ENCODE peak calls at places on chromosomes 6 and 20, in four cellular contexts. D is right cardiac atrium, Q is GM23338, T is NCI-H2029. U is an unnamed sample.

GRCh38 chr20:63692436-63693078 is 3.9 kb upstream of the TNFRSF6B start:
- DNase-seq in Q (no peak), D (peak; percentile 57), T (no peak), U (no peak)

GRCh38 chr20:50029697-50030428 is 47.1 kb downstream of the SNAI1 start:
- DNase-seq in D (peak; percentile 89), T (no peak), Q (no peak), U (peak; percentile 46)

GRCh38 chr20:2006452-2007381 is 12.9 kb upstream of the PDYN start:
- DNase-seq in Q (peak; percentile 85), D (no peak), T (no peak), U (no peak)

GRCh38 chr6:167291623-167292300 is 647 bp downstream of the UNC93A start:
- DNase-seq in D (no peak), T (no peak), Q (no peak), U (no peak)

GRCh38 chr6:2665169-2666070 is 85.3 kb downstream of the MYLK4 start:
- DNase-seq in D (no peak), Q (peak; percentile 19), T (no peak), U (no peak)

GRCh38 chr6:43869091-43869710 is 99.2 kb downstream of the VEGFA start:
- DNase-seq in T (no peak), D (no peak), Q (no peak), U (no peak)

GRCh38 chr6:157755032-157755751 is 67.9 kb upstream of the SNX9 start:
- DNase-seq in D (no peak), T (no peak), Q (no peak), U (no peak)

GRCh38 chr20:12057778-12058177 is 140.1 kb downstream of the BTBD3 start:
- DNase-seq in T (no peak), Q (peak; percentile 38), D (no peak), U (no peak)

GRCh38 chr20:20719411-20719810 is 7.0 kb upstream of the RALGAPA2 start:
- DNase-seq in T (no peak), Q (no peak), D (no peak), U (no peak)

GRCh38 chr20:5001174-5002076 is at the start of gene SLC23A2:
- DNase-seq in Q (peak; percentile 67), T (peak; percentile 12), D (peak; percentile 84), U (peak; percentile 41)

GRCh38 chr6:116268589-116269293 is 11.0 kb downstream of the TSPYL1 start:
- DNase-seq in T (peak; percentile 96), Q (peak; percentile 85), D (no peak), U (no peak)

GRCh38 chr6:36054965-36055364 is 27.4 kb downstream of the MAPK14 start:
- DNase-seq in Q (no peak), D (no peak), T (no peak), U (no peak)

GRCh38 chr6:99138445-99138844 is 190.7 kb upstream of the FBXL4 start:
- DNase-seq in Q (no peak), T (no peak), D (no peak), U (no peak)

GRCh38 chr20:50136822-50137599 is 16.5 kb downstream of the PEDS1 start:
- DNase-seq in D (no peak), Q (no peak), T (no peak), U (no peak)

GRCh38 chr20:33568378-33569289 is 78.7 kb downstream of the CBFA2T2 start:
- DNase-seq in T (peak; percentile 93), D (peak; percentile 82), Q (peak; percentile 97), U (peak; percentile 69)

GRCh38 chr20:6613280-6613861 is 154.1 kb upstream of the BMP2 start:
- DNase-seq in T (no peak), Q (no peak), D (no peak), U (no peak)

GRCh38 chr20:9179867-9180266 is 111.0 kb downstream of the PLCB4 start:
- DNase-seq in T (no peak), Q (no peak), D (no peak), U (no peak)

GRCh38 chr20:32448306-32449056 is 90.3 kb downstream of the ASXL1 start:
- DNase-seq in D (no peak), Q (no peak), T (no peak), U (peak; percentile 67)

GRCh38 chr6:73152998-73153757 is 72.1 kb downstream of the KHDC1L start:
- DNase-seq in T (no peak), Q (no peak), D (no peak), U (no peak)

GRCh38 chr6:170074435-170074834 is 216.4 kb downstream of the DLL1 start:
- DNase-seq in T (no peak), Q (no peak), D (no peak), U (no peak)

GRCh38 chr20:20220137-20220536 is 147.8 kb upstream of the INSM1 start:
- DNase-seq in Q (no peak), T (no peak), D (no peak), U (no peak)

GRCh38 chr6:56798163-56798562 is 155.5 kb upstream of the DST start:
- DNase-seq in D (no peak), T (no peak), Q (no peak), U (no peak)

GRCh38 chr20:39691151-39691862 is 729.2 kb downstream of the DHX35 start:
- DNase-seq in Q (no peak), T (no peak), D (no peak), U (no peak)

GRCh38 chr20:32509639-32510066 is 75.5 kb downstream of the NOL4L start:
- DNase-seq in D (no peak), T (no peak), Q (no peak), U (no peak)

GRCh38 chr6:73577605-73578160 is 56.9 kb upstream of the EEF1A1 start:
- DNase-seq in T (no peak), D (no peak), Q (peak; percentile 57), U (no peak)

GRCh38 chr6:21230536-21230935 is 363.0 kb upstream of the SOX4 start:
- DNase-seq in Q (no peak), T (no peak), D (no peak), U (no peak)

GRCh38 chr6:86859513-86859912 is 77.8 kb upstream of the HTR1E start:
- DNase-seq in D (no peak), Q (peak; percentile 19), T (no peak), U (no peak)

GRCh38 chr6:15643542-15643941 is 19.3 kb downstream of the DTNBP1 start:
- DNase-seq in T (no peak), D (no peak), Q (no peak), U (no peak)

GRCh38 chr6:130681028-130681427 is 146.2 kb upstream of the SMLR1 start:
- DNase-seq in D (no peak), T (no peak), Q (no peak), U (no peak)

GRCh38 chr6:170439366-170440351 is 113.4 kb downstream of the PSMB1 start:
- DNase-seq in Q (no peak), T (no peak), D (peak; percentile 53), U (no peak)

GRCh38 chr6:45586216-45587171 is 208.8 kb upstream of the SUPT3H start:
- DNase-seq in Q (no peak), T (no peak), D (no peak), U (no peak)

GRCh38 chr20:4484431-4485057 is 237.2 kb upstream of the PRND start:
- DNase-seq in Q (no peak), T (no peak), D (no peak), U (no peak)

GRCh38 chr20:63619505-63619904 is 7.4 kb downstream of the GMEB2 start:
- DNase-seq in Q (no peak), D (no peak), T (no peak), U (no peak)

GRCh38 chr20:42604998-42605970 is 584.4 kb downstream of the PTPRT start:
- DNase-seq in D (no peak), Q (no peak), T (no peak), U (no peak)

GRCh38 chr6:72968704-72969103 is 256.6 kb downstream of the KHDC1L start:
- DNase-seq in Q (no peak), T (peak; percentile 67), D (no peak), U (no peak)

GRCh38 chr20:58155148-58155925 is 73.1 kb downstream of the ANKRD60 start:
- DNase-seq in Q (no peak), T (no peak), D (no peak), U (peak; percentile 20)